ENCODE peak calls at places on chromosomes 16 and 17, in eight cellular contexts. W, A, T, M, L, I, D and B are unnamed samples.

GRCh38 chr16:74623214-74623842 is 16.4 kb upstream of the GLG1 start:
- DNase-seq in T (peak), L (peak), D (peak), I (no peak), M (no peak), W (no peak), A (no peak), B (no peak)

GRCh38 chr16:55239723-55240122 is 84.3 kb upstream of the IRX6 start:
- DNase-seq in I (no peak), W (no peak), L (no peak), M (no peak), T (no peak), D (no peak), A (no peak), B (no peak)

GRCh38 chr17:72614476-72614870 is 478.0 kb downstream of the SLC39A11 start:
- DNase-seq in A (no peak), T (no peak), D (no peak), L (no peak), W (no peak), I (no peak), M (no peak), B (no peak)

GRCh38 chr17:8012045-8012580 is 9.7 kb downstream of the GUCY2D start:
- DNase-seq in L (no peak), A (no peak), D (no peak), W (no peak), T (no peak), M (no peak), I (no peak), B (no peak)

GRCh38 chr17:72104164-72104862 is 16.5 kb upstream of the SOX9 start:
- DNase-seq in D (peak), I (no peak), T (peak), A (no peak), M (peak), L (no peak), W (no peak), B (no peak)

GRCh38 chr16:2827831-2828520 is 2.1 kb upstream of the ZG16B start:
- DNase-seq in L (no peak), A (no peak), D (no peak), T (no peak), M (no peak), I (no peak), W (no peak), B (no peak)

GRCh38 chr16:89408315-89408714 is 82.0 kb downstream of the ANKRD11 start:
- DNase-seq in M (peak), D (no peak), W (no peak), L (no peak), A (no peak), T (no peak), I (peak), B (no peak)

GRCh38 chr16:6249863-6250262 is 1082.8 kb upstream of the RBFOX1 start:
- DNase-seq in W (no peak), T (no peak), L (no peak), D (no peak), A (no peak), I (no peak), M (no peak), B (no peak)

GRCh38 chr17:64497565-64498035 is 746 bp upstream of the POLG2 start:
- DNase-seq in T (no peak), I (no peak), D (no peak), W (no peak), M (no peak), L (no peak), A (no peak), B (no peak)

GRCh38 chr17:82566129-82566995 is 46.8 kb downstream of the FOXK2 start:
- DNase-seq in I (no peak), A (no peak), L (no peak), D (no peak), W (no peak), T (no peak), M (no peak), B (no peak)

GRCh38 chr16:10122026-10122425 is 60.2 kb downstream of the GRIN2A start:
- DNase-seq in T (no peak), L (no peak), D (no peak), M (no peak), W (no peak), A (no peak), I (no peak), B (no peak)

GRCh38 chr16:80144191-80144590 is 396.6 kb upstream of the DYNLRB2 start:
- DNase-seq in T (no peak), D (no peak), L (no peak), I (no peak), A (no peak), W (no peak), M (no peak), B (no peak)

GRCh38 chr17:16942141-16943031 is 29.5 kb downstream of the TNFRSF13B start:
- DNase-seq in M (no peak), L (no peak), W (no peak), I (no peak), A (no peak), T (no peak), D (no peak), B (no peak)

GRCh38 chr16:80580109-80580832 is 39.5 kb downstream of the DYNLRB2 start:
- DNase-seq in D (no peak), A (peak), I (no peak), M (no peak), T (peak), W (no peak), L (peak), B (no peak)

GRCh38 chr17:80884811-80885210 is 106.8 kb upstream of the CHMP6 start:
- DNase-seq in T (no peak), A (peak), I (no peak), W (no peak), D (no peak), L (no peak), M (no peak), B (no peak)

GRCh38 chr17:81710514-81711308 is 1.4 kb upstream of the SLC25A10 start:
- DNase-seq in W (no peak), A (no peak), T (peak), L (peak), M (no peak), I (no peak), D (peak), B (no peak)

GRCh38 chr17:73290399-73291259 is 21.2 kb downstream of the CDC42EP4 start:
- DNase-seq in I (no peak), A (no peak), D (no peak), T (no peak), W (no peak), M (no peak), L (no peak), B (no peak)

GRCh38 chr17:1060991-1061390 is 64.1 kb downstream of the TIMM22 start:
- DNase-seq in I (no peak), W (peak), A (no peak), L (peak), D (peak), M (peak), T (peak), B (peak)

GRCh38 chr16:31713945-31714898 is 159.4 kb upstream of the ZNF267 start:
- DNase-seq in W (no peak), D (no peak), A (no peak), L (no peak), M (no peak), I (peak), T (peak), B (no peak)

GRCh38 chr17:31595076-31595475 is 203.6 kb downstream of the RAB11FIP4 start:
- DNase-seq in W (no peak), A (no peak), T (no peak), M (no peak), D (no peak), L (peak), I (no peak), B (no peak)

GRCh38 chr17:19508327-19508867 is 25.3 kb upstream of the SLC47A1 start:
- DNase-seq in A (peak), L (no peak), T (no peak), W (no peak), D (no peak), M (peak), I (peak), B (no peak)

GRCh38 chr16:28063611-28064061 is at the start of gene GSG1L:
- DNase-seq in L (no peak), W (no peak), D (no peak), M (no peak), A (no peak), I (no peak), T (no peak), B (no peak)

GRCh38 chr17:68512967-68513474 is 791 bp downstream of the PRKAR1A start:
- DNase-seq in A (no peak), M (peak), D (peak), W (no peak), I (no peak), L (peak), T (peak), B (no peak)

GRCh38 chr17:29930399-29931010 is 477 bp upstream of the SSH2 start:
- DNase-seq in L (no peak), W (no peak), M (no peak), D (no peak), I (no peak), T (no peak), A (no peak), B (no peak)

GRCh38 chr16:1216296-1216619 is 8.8 kb downstream of the TPSG1 start:
- DNase-seq in M (no peak), D (no peak), T (no peak), W (no peak), L (no peak), A (no peak), I (no peak), B (no peak)

GRCh38 chr17:2398655-2399571 is 1.9 kb downstream of the MNT start:
- DNase-seq in D (peak), W (no peak), A (peak), L (peak), I (peak), M (peak), T (peak), B (peak)

GRCh38 chr16:23072769-23073549 is 76.3 kb downstream of the USP31 start:
- DNase-seq in M (no peak), T (peak), W (no peak), D (no peak), I (no peak), L (peak), A (no peak), B (no peak)

GRCh38 chr17:76702941-76703637 is 7.7 kb downstream of the MXRA7 start:
- DNase-seq in M (no peak), I (no peak), T (no peak), D (no peak), A (no peak), L (no peak), W (no peak), B (no peak)

GRCh38 chr17:56184650-56185049 is 31.4 kb downstream of the ANKFN1 start:
- DNase-seq in W (no peak), A (no peak), L (no peak), M (no peak), T (no peak), I (no peak), D (no peak), B (no peak)

GRCh38 chr16:63789603-63790002 is 1332.3 kb downstream of the CDH11 start:
- DNase-seq in W (no peak), I (no peak), T (peak), D (peak), L (no peak), A (no peak), M (no peak), B (no peak)

GRCh38 chr17:59914274-59914854 is 21.4 kb downstream of the RPS6KB1 start:
- DNase-seq in W (no peak), T (peak), M (no peak), D (peak), A (no peak), I (no peak), L (peak), B (no peak)

GRCh38 chr16:55539049-55539448 is 27.4 kb upstream of the CAPNS2 start:
- DNase-seq in W (no peak), A (no peak), T (peak), M (no peak), D (peak), L (peak), I (no peak), B (no peak)

GRCh38 chr16:29290631-29291247 is 115.8 kb downstream of the NPIPB11 start:
- DNase-seq in M (peak), T (peak), A (peak), D (peak), L (peak), I (peak), W (peak), B (no peak)

GRCh38 chr16:46961373-46962353 is 11.8 kb downstream of the DNAJA2 start:
- DNase-seq in T (no peak), D (no peak), M (no peak), I (no peak), L (peak), W (no peak), A (peak), B (no peak)

GRCh38 chr17:82775033-82775823 is 23.4 kb downstream of the TBCD start:
- DNase-seq in T (peak), I (peak), L (peak), M (peak), A (peak), W (no peak), D (peak), B (no peak)

GRCh38 chr17:7220593-7221280 is 999 bp downstream of the ACADVL start:
- DNase-seq in L (peak), T (peak), I (peak), D (peak), W (no peak), M (peak), A (peak), B (no peak)

GRCh38 chr16:25868966-25869365 is 177.2 kb downstream of the HS3ST4 start:
- DNase-seq in W (no peak), A (no peak), T (no peak), M (no peak), L (no peak), I (no peak), D (no peak), B (no peak)

GRCh38 chr16:86270696-86271095 is 239.6 kb upstream of the FOXF1 start:
- DNase-seq in D (no peak), W (no peak), I (no peak), L (no peak), A (no peak), M (no peak), T (no peak), B (no peak)

GRCh38 chr17:13523164-13523563 is 78.6 kb downstream of the HS3ST3A1 start:
- DNase-seq in A (no peak), M (no peak), I (no peak), W (no peak), T (no peak), L (no peak), D (no peak), B (no peak)

GRCh38 chr17:17698869-17699351 is 17.7 kb downstream of the RAI1 start:
- DNase-seq in M (no peak), A (no peak), D (peak), L (no peak), W (no peak), I (no peak), T (no peak), B (no peak)

GRCh38 chr16:49596119-49596518 is 222.5 kb downstream of the C16orf78 start:
- DNase-seq in W (no peak), M (no peak), I (no peak), D (peak), L (no peak), A (no peak), T (peak), B (no peak)
- H3K4me3 ChIP-seq in W (no peak), M (peak), I (no peak), D (peak), L (no peak), A (no peak), T (no peak), B (no peak)

GRCh38 chr17:74757931-74758845 is 9.8 kb downstream of the NHERF1 start:
- DNase-seq in A (no peak), M (no peak), T (peak), L (no peak), W (no peak), I (no peak), D (peak), B (no peak)
- H3K4me3 ChIP-seq in A (peak), M (peak), T (no peak), L (no peak), W (no peak), I (no peak), D (no peak), B (no peak)

GRCh38 chr17:48728232-48729231 is at the start of gene HOXB13:
- DNase-seq in A (no peak), D (peak), L (peak), I (no peak), W (no peak), M (no peak), T (peak), B (peak)

GRCh38 chr17:48727415-48728175 is 955 bp downstream of the HOXB13 start:
- DNase-seq in T (no peak), M (no peak), A (no peak), L (no peak), I (no peak), W (no peak), D (no peak), B (no peak)

GRCh38 chr17:48731355-48731754 is 2.8 kb upstream of the HOXB13 start:
- DNase-seq in W (no peak), L (no peak), M (no peak), A (no peak), D (no peak), I (no peak), T (no peak), B (no peak)

GRCh38 chr17:48730240-48730550 is 1.6 kb upstream of the HOXB13 start:
- DNase-seq in T (no peak), A (no peak), D (no peak), W (no peak), M (no peak), I (no peak), L (no peak), B (no peak)

DNA sequence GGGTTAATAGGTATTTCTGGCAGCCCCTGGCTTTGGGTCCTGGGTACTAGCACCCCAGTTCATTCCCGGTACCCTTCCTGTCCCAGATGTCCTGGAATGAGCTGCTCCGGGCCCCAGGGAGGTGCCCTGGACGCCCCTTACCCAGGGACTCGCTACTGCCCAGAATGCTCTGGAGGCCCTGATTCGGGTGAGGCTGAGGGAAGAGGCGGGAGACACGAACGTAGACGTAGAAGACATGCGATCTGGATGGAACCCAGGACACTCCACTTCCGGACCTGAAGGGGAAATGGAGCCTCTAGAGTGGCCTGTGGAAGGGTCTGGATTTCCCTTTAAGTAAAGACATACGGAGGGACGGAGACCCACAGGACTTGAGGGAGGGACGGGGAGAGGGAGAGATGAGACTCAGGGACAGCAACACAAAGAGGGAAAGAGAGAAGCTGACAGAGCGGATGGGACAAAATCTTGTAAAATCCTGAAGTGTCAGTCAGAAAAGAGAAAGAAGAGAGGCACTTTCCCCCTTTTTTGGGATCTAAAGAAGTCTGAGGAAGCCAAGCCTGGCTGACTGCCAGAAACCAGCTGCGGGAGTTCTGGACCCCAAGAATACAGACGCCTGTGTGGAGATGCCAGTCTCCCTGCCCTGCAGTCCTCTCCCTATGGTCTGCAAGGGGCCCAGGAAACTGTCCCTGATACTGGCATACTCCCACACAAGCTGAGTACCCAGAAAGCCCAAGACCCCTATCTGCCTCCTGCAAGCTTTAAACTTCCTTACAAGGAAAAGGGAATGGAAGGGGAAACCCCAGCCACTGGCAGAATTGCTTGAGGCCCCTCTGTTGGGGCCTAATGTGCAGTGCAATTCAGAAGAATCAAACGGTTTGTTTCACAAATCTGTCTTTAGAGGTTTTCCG is 1.0 kb upstream of the HOXB13 start:
- DNase-seq in A (no peak), W (no peak), I (no peak), T (no peak), M (no peak), L (no peak), D (no peak), B (no peak)
- H3K4me3 ChIP-seq in A (no peak), W (no peak), I (no peak), T (peak), M (peak), L (no peak), D (no peak), B (peak)

GRCh38 chr17:78432226-78432894 is 53.9 kb downstream of the PGS1 start:
- DNase-seq in A (no peak), W (no peak), L (no peak), T (no peak), M (no peak), D (no peak), I (no peak), B (no peak)
- H3K4me3 ChIP-seq in A (no peak), W (no peak), L (no peak), T (no peak), M (no peak), D (no peak), I (no peak), B (no peak)

GRCh38 chr17:79340771-79341528 is 266.3 kb downstream of the ENGASE start:
- DNase-seq in T (no peak), A (no peak), L (no peak), I (no peak), D (no peak), M (no peak), W (no peak), B (no peak)
- H3K4me3 ChIP-seq in T (no peak), A (no peak), L (no peak), I (no peak), D (no peak), M (no peak), W (no peak), B (no peak)

GRCh38 chr16:66426112-66427035 is 721 bp upstream of the BEAN1 start:
- DNase-seq in L (no peak), D (no peak), M (no peak), I (no peak), A (no peak), W (no peak), T (peak), B (no peak)
- H3K4me3 ChIP-seq in L (peak), D (peak), M (peak), I (no peak), A (no peak), W (peak), T (peak), B (peak)